ENCODE peak calls at places on chromosomes 12 and 14, in eight cellular contexts. R, O, U, T, S, F, C and V are unnamed samples.
A peak's percentile ranks its signal among the peaks of the same experiment; 100 is the strongest.

GRCh38 chr12:119227292-119227691 is 48.6 kb downstream of the HSPB8 start:
- DNase-seq in S (no peak), C (no peak), F (no peak), T (no peak), O (no peak), U (no peak), R (no peak), V (no peak)

GRCh38 chr14:26935733-26936132 is 337.9 kb upstream of the NOVA1 start:
- DNase-seq in U (no peak), R (no peak), C (no peak), F (no peak), T (no peak), O (no peak), S (no peak), V (no peak)

GRCh38 chr14:89813485-89814080 is 140.9 kb downstream of the EFCAB11 start:
- DNase-seq in C (no peak), O (no peak), T (no peak), U (no peak), F (no peak), R (no peak), S (no peak), V (no peak)

GRCh38 chr14:63840981-63841380 is 11.8 kb upstream of the SYNE2 start:
- DNase-seq in O (no peak), U (no peak), R (no peak), T (peak; percentile 39), C (peak; percentile 28), S (peak; percentile 46), F (no peak), V (peak; percentile 76)

GRCh38 chr12:109613611-109614455 is 40.2 kb downstream of the MVK start:
- DNase-seq in R (no peak), F (no peak), S (no peak), T (no peak), O (no peak), C (no peak), U (no peak), V (no peak)

GRCh38 chr12:95674088-95674595 is 116.4 kb downstream of the NTN4 start:
- DNase-seq in U (peak; percentile 10), C (no peak), F (no peak), T (no peak), O (no peak), R (no peak), S (no peak), V (no peak)

GRCh38 chr14:53032161-53032803 is 81.4 kb upstream of the FERMT2 start:
- DNase-seq in C (no peak), F (peak; percentile 31), U (no peak), S (no peak), O (peak; percentile 35), R (peak; percentile 7), T (no peak), V (no peak)

GRCh38 chr14:103451401-103451800 is 66.2 kb downstream of the MARK3 start:
- DNase-seq in U (no peak), O (no peak), S (no peak), F (no peak), R (peak; percentile 10), T (no peak), C (no peak), V (no peak)

GRCh38 chr14:85234626-85235025 is 295.3 kb upstream of the FLRT2 start:
- DNase-seq in S (no peak), O (no peak), T (no peak), U (no peak), C (no peak), F (no peak), R (no peak), V (no peak)

GRCh38 chr14:93045965-93046695 is 69.6 kb downstream of the ITPK1 start:
- DNase-seq in S (no peak), O (no peak), C (no peak), F (peak; percentile 80), T (no peak), R (no peak), U (no peak), V (no peak)

GRCh38 chr12:94795520-94795919 is 145.2 kb upstream of the TMCC3 start:
- DNase-seq in O (no peak), S (no peak), R (no peak), F (peak; percentile 73), T (no peak), C (no peak), U (no peak), V (no peak)

GRCh38 chr12:47097276-47097896 is 17.6 kb upstream of the AMIGO2 start:
- DNase-seq in O (no peak), U (no peak), C (no peak), T (no peak), R (no peak), S (no peak), F (peak; percentile 17), V (no peak)

GRCh38 chr12:56150563-56150962 is 1.8 kb upstream of the MYL6B start:
- DNase-seq in F (no peak), U (no peak), S (no peak), T (no peak), R (no peak), C (no peak), O (no peak), V (no peak)